ENCODE peak calls at places on chromosomes 3 and 15, in eight cellular contexts. C is OCI-LY7, K is RWPE1, X is tibial artery, H is body of pancreas, M is neural crest cell, B is bronchial epithelial cell, J is D721Med. D is an unnamed sample.

GRCh38 chr3:94137377-94137776 is 74.5 kb downstream of the NSUN3 start:
- DNase-seq in C (no peak), K (peak), X (no peak), H (no peak), M (no peak), B (no peak), J (no peak), D (no peak)

GRCh38 chr3:191568206-191568605 is 107.2 kb downstream of the PYDC2 start:
- DNase-seq in C (no peak), K (no peak), X (no peak), H (no peak), M (no peak), B (peak), J (no peak), D (no peak)

GRCh38 chr3:196554205-196554604 is 14.1 kb downstream of the WDR53 start:
- DNase-seq in C (peak), K (no peak), X (no peak), H (no peak), M (no peak), B (no peak), J (no peak), D (no peak)

GRCh38 chr3:143241556-143241955 is 122.0 kb downstream of the CHST2 start:
- DNase-seq in C (no peak), K (no peak), X (no peak), H (no peak), M (no peak), B (no peak), J (no peak), D (no peak)

GRCh38 chr15:64892850-64893403 is 18.8 kb upstream of the ANKDD1A start:
- DNase-seq in C (no peak), K (no peak), X (no peak), H (no peak), M (no peak), B (no peak), J (no peak), D (no peak)

GRCh38 chr3:159989973-159990846 is 1.6 kb downstream of the IL12A start:
- DNase-seq in C (no peak), K (no peak), X (no peak), H (no peak), M (no peak), B (no peak), J (no peak), D (no peak)

GRCh38 chr15:97470417-97470816 is 490.1 kb upstream of the ARRDC4 start:
- DNase-seq in C (no peak), K (no peak), X (no peak), H (no peak), M (no peak), B (no peak), J (no peak), D (no peak)

GRCh38 chr3:17065881-17066280 is 181.1 kb downstream of the PLCL2 start:
- DNase-seq in C (no peak), K (no peak), X (no peak), H (no peak), M (no peak), B (no peak), J (no peak), D (no peak)

GRCh38 chr15:40259021-40259420 is 20.2 kb downstream of the PAK6 start:
- DNase-seq in C (no peak), K (no peak), X (no peak), H (no peak), M (no peak), B (no peak), J (no peak), D (no peak)

GRCh38 chr3:13667330-13667729 is 118.4 kb downstream of the FBLN2 start:
- DNase-seq in C (no peak), K (no peak), X (no peak), H (no peak), M (no peak), B (no peak), J (no peak), D (no peak)

GRCh38 chr3:123816673-123817207 is 67.4 kb downstream of the MYLK start:
- DNase-seq in C (no peak), K (no peak), X (no peak), H (no peak), M (no peak), B (no peak), J (no peak), D (peak)

GRCh38 chr3:66659056-66659455 is 158.2 kb upstream of the LRIG1 start:
- DNase-seq in C (no peak), K (no peak), X (no peak), H (no peak), M (no peak), B (no peak), J (no peak), D (no peak)

GRCh38 chr3:189745622-189746021 is 114.4 kb downstream of the TP63 start:
- DNase-seq in C (peak), K (no peak), X (no peak), H (no peak), M (no peak), B (no peak), J (no peak), D (no peak)

GRCh38 chr3:189748046-189748445 is 116.9 kb downstream of the TP63 start:
- DNase-seq in C (no peak), K (no peak), X (no peak), H (no peak), M (no peak), B (peak), J (no peak), D (no peak)

GRCh38 chr3:189739396-189739795 is 108.2 kb downstream of the TP63 start:
- DNase-seq in C (no peak), K (no peak), X (no peak), H (no peak), M (no peak), B (peak), J (no peak), D (no peak)

DNA sequence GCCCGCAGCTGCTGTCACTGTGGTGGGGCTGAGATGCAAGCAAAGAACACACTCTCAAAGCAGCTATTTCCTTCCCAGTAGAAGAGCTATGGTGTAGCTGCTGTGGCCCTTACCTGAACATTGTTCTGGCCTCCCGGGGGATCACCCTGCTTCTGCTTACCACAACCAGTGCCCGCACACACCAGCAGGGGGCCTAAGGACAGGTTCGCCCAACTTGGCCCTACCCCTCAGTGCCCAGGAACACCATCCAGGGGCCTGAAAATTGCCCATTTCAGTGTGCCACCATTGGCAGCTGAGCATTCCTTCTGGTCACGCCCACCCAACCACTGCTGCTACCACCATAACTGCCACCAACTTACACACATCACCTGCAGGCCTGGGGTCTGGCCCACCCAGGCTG is 113.0 kb downstream of the TP63 start:
- DNase-seq in C (no peak), K (no peak), X (no peak), H (no peak), M (no peak), B (no peak), J (no peak), D (no peak)
- TF ChIP-seq CTCF in C (peak), K (no peak), X (no peak), H (no peak), M (no peak), B (no peak), J (no peak), D (no peak)

DNA sequence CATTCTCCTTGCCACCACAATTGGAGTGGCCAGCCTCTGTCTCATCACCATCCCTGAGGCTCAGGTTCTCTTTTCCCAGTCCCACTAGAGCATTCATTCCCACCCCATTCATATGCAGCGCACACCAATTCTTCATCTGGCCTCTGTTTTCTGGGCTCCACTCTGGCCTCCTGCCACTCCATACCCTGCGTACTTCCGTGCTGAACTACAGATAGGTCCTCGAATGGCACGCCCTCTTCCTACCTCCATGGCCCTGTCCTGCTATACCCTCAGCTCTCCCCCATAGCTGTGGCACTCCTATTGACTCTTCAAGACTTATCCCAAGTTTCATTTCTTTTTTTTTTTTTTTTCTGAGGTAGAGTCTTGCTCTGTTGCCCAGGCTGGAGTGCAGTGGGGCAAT is 25.9 kb downstream of the PAQR5 start:
- DNase-seq in C (no peak), K (no peak), X (no peak), H (no peak), M (no peak), B (no peak), J (no peak), D (no peak)
- TF ChIP-seq CTCF in C (no peak), K (no peak), X (no peak), H (no peak), M (no peak), B (no peak), J (no peak), D (no peak)

DNA sequence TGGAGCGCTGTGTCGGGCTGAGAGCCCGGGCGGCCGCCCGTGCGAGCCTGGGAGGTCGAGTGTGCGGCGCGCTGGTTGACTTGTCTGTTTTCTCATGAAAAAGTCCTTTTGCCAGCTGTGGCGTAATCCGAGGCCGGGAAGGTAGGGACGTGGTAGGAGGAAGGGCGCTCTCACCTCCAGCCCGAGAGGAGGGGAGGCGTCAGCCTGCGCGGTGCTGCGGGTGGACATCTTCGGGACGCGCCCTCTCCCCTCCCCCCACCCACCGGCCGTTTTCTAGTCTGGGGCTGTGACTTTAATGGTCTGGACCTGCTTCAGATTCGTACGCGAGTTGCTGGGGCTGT is 573 bp downstream of the NCK1 start:
- DNase-seq in C (peak), K (peak), X (peak), H (peak), M (no peak), B (peak), J (no peak), D (no peak)
- TF ChIP-seq CTCF in C (peak), K (no peak), X (no peak), H (no peak), M (no peak), B (no peak), J (no peak), D (no peak)

GRCh38 chr15:89030311-89030710 is 57.9 kb upstream of the ABHD2 start:
- DNase-seq in C (no peak), K (no peak), X (no peak), H (no peak), M (no peak), B (peak), J (no peak), D (peak)

GRCh38 chr15:89035658-89036057 is 52.6 kb upstream of the ABHD2 start:
- DNase-seq in C (no peak), K (no peak), X (no peak), H (no peak), M (no peak), B (no peak), J (no peak), D (no peak)

GRCh38 chr15:89038146-89038545 is 50.1 kb upstream of the ABHD2 start:
- DNase-seq in C (no peak), K (no peak), X (no peak), H (no peak), M (no peak), B (no peak), J (no peak), D (peak)

DNA sequence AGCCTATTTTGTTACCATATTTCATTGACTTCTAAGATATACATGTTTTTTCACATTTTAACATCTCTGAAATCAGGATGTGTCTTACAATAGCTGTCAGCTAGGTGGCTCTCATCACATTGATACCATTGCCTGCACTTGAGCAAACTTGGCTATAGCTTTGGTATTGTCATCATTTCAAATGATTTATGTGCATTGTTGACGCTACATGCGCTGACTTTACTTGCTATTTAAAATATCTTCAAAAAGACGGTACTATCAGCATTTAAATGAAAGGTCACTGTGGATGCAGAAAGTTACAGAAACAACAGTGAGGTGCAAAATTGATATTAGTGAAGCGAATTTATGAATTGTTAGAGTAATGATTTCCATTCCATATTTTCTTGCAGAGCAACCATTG is 54.0 kb upstream of the ABHD2 start:
- DNase-seq in C (peak), K (peak), X (no peak), H (no peak), M (no peak), B (no peak), J (no peak), D (no peak)
- TF ChIP-seq CTCF in C (peak), K (peak), X (peak), H (no peak), M (peak), B (peak), J (peak), D (peak)

GRCh38 chr3:129162729-129163579 is 2.1 kb upstream of the ISY1 start:
- DNase-seq in C (peak), K (no peak), X (no peak), H (no peak), M (no peak), B (no peak), J (no peak), D (no peak)
- TF ChIP-seq CTCF in C (peak), K (peak), X (no peak), H (peak), M (no peak), B (peak), J (peak), D (peak)

GRCh38 chr3:42996633-42997075 is 17.5 kb downstream of the GASK1A start:
- DNase-seq in C (no peak), K (no peak), X (peak), H (peak), M (no peak), B (no peak), J (no peak), D (no peak)
- TF ChIP-seq CTCF in C (no peak), K (no peak), X (no peak), H (no peak), M (no peak), B (no peak), J (no peak), D (no peak)

GRCh38 chr3:180085122-180085710 is 48.5 kb upstream of the PEX5L start:
- DNase-seq in C (peak), K (no peak), X (no peak), H (no peak), M (no peak), B (no peak), J (no peak), D (no peak)
- TF ChIP-seq CTCF in C (peak), K (no peak), X (no peak), H (peak), M (no peak), B (peak), J (no peak), D (no peak)

DNA sequence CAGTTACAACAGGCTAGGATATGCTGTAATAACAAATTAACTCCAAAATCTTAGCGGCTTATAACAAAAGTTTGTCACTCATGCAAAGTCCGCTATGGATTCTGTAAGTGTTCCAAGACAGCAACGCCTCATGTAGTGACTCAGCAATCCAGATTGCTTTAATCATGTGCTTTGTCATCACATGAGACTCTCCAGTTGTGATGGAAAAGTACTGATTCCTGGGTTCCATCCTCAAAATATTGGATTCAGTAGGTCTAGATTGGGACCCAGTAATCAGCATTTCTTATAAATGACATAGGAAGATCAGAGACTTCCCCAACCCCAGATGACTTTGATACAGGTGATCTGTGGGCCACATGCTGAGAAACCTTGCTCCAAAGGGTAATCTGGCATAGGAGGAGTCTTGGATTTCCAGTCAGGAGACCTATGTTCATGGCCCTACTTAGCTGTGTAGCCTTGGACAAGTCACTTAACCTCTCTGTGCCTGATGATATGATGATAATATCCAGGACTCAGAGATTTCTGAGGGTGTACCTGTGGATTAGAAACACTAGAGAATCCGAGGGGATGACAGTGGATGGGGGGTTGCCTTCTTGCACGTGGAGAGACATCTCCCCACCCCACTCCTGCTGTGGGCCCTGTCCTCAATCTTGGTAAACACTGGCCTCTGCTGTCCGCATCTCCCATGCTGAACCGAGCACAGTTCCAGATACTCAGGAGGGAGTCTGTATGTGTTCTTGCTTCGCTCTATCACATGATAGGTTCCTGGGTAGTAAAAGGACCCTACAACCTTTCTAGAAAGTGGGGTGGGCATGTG is 65.5 kb downstream of the CORO2B start:
- DNase-seq in C (no peak), K (no peak), X (no peak), H (no peak), M (no peak), B (peak), J (no peak), D (no peak)
- TF ChIP-seq CTCF in C (no peak), K (no peak), X (no peak), H (no peak), M (no peak), B (no peak), J (peak), D (peak)

GRCh38 chr15:93051236-93052089 is 37.5 kb downstream of the RGMA start:
- DNase-seq in C (no peak), K (no peak), X (no peak), H (no peak), M (no peak), B (no peak), J (no peak), D (no peak)

GRCh38 chr15:93055211-93055763 is 33.7 kb downstream of the RGMA start:
- DNase-seq in C (no peak), K (no peak), X (no peak), H (no peak), M (no peak), B (no peak), J (no peak), D (no peak)

GRCh38 chr15:93049914-93050534 is 39.0 kb downstream of the RGMA start:
- DNase-seq in C (no peak), K (no peak), X (no peak), H (no peak), M (no peak), B (no peak), J (no peak), D (no peak)

GRCh38 chr15:93050648-93051047 is 38.4 kb downstream of the RGMA start:
- DNase-seq in C (no peak), K (no peak), X (no peak), H (no peak), M (no peak), B (no peak), J (no peak), D (no peak)

GRCh38 chr15:93052090-93052892 is 36.7 kb downstream of the RGMA start:
- DNase-seq in C (peak), K (no peak), X (no peak), H (no peak), M (no peak), B (no peak), J (no peak), D (no peak)
- TF ChIP-seq CTCF in C (peak), K (no peak), X (no peak), H (no peak), M (no peak), B (no peak), J (peak), D (no peak)

D was measured in osteocyte.